ENCODE peak calls at places on chromosomes 5 and 9, in ten cellular contexts. One of them, this sample, is unnamed.

GRCh38 chr9:83544002-83544698 is 5.9 kb upstream of the FRMD3 start:
- DNase-seq in stromal cell of bone marrow: peak
- DNase-seq in activated CD4-positive, CD25-positive, alpha-beta regulatory T cell treated with anti-CD3 and anti-CD28 coated beads, Interleukin-2, amount 50 U/mL, for 72 hours: no peak
- DNase-seq in aorta: no peak
- DNase-seq in SW 1271: peak
- DNase-seq in retinal pigment epithelial cell: peak
- DNase-seq in stimulated activated CD8-positive, alpha-beta memory T cell treated with anti-CD3 and anti-CD28 coated beads, Interleukin-4, amount 100 ng/mL, for 1 hour: no peak
- DNase-seq in iPS DF 19.7: no peak
- DNase-seq in tibial nerve: no peak
- DNase-seq in left ventricle myocardium inferior: no peak
- DNase-seq in this sample: peak

GRCh38 chr5:173294673-173295320 is 33.4 kb downstream of the STC2 start:
- DNase-seq in stromal cell of bone marrow: no peak
- DNase-seq in activated CD4-positive, CD25-positive, alpha-beta regulatory T cell treated with anti-CD3 and anti-CD28 coated beads, Interleukin-2, amount 50 U/mL, for 72 hours: no peak
- DNase-seq in aorta: peak
- DNase-seq in SW 1271: no peak
- DNase-seq in retinal pigment epithelial cell: no peak
- DNase-seq in stimulated activated CD8-positive, alpha-beta memory T cell treated with anti-CD3 and anti-CD28 coated beads, Interleukin-4, amount 100 ng/mL, for 1 hour: no peak
- DNase-seq in iPS DF 19.7: no peak
- DNase-seq in tibial nerve: no peak
- DNase-seq in left ventricle myocardium inferior: no peak
- DNase-seq in this sample: no peak

GRCh38 chr5:119070578-119070827 is 384 bp upstream of the DMXL1 start:
- DNase-seq in stromal cell of bone marrow: no peak
- DNase-seq in activated CD4-positive, CD25-positive, alpha-beta regulatory T cell treated with anti-CD3 and anti-CD28 coated beads, Interleukin-2, amount 50 U/mL, for 72 hours: no peak
- DNase-seq in aorta: peak
- DNase-seq in SW 1271: no peak
- DNase-seq in retinal pigment epithelial cell: no peak
- DNase-seq in stimulated activated CD8-positive, alpha-beta memory T cell treated with anti-CD3 and anti-CD28 coated beads, Interleukin-4, amount 100 ng/mL, for 1 hour: no peak
- DNase-seq in iPS DF 19.7: no peak
- DNase-seq in tibial nerve: peak
- DNase-seq in left ventricle myocardium inferior: peak
- DNase-seq in this sample: no peak

GRCh38 chr9:111298831-111299603 is 31.0 kb downstream of the OR2K2 start:
- DNase-seq in stromal cell of bone marrow: peak
- DNase-seq in activated CD4-positive, CD25-positive, alpha-beta regulatory T cell treated with anti-CD3 and anti-CD28 coated beads, Interleukin-2, amount 50 U/mL, for 72 hours: no peak
- DNase-seq in aorta: no peak
- DNase-seq in SW 1271: peak
- DNase-seq in retinal pigment epithelial cell: peak
- DNase-seq in stimulated activated CD8-positive, alpha-beta memory T cell treated with anti-CD3 and anti-CD28 coated beads, Interleukin-4, amount 100 ng/mL, for 1 hour: no peak
- DNase-seq in iPS DF 19.7: no peak
- DNase-seq in tibial nerve: peak
- DNase-seq in left ventricle myocardium inferior: peak
- DNase-seq in this sample: peak

GRCh38 chr9:76373173-76373771 is 21.0 kb downstream of the RFK start:
- DNase-seq in stromal cell of bone marrow: peak
- DNase-seq in activated CD4-positive, CD25-positive, alpha-beta regulatory T cell treated with anti-CD3 and anti-CD28 coated beads, Interleukin-2, amount 50 U/mL, for 72 hours: no peak
- DNase-seq in aorta: no peak
- DNase-seq in SW 1271: no peak
- DNase-seq in retinal pigment epithelial cell: no peak
- DNase-seq in stimulated activated CD8-positive, alpha-beta memory T cell treated with anti-CD3 and anti-CD28 coated beads, Interleukin-4, amount 100 ng/mL, for 1 hour: no peak
- DNase-seq in iPS DF 19.7: no peak
- DNase-seq in tibial nerve: peak
- DNase-seq in left ventricle myocardium inferior: peak
- DNase-seq in this sample: peak

GRCh38 chr9:137127301-137128157 is 11.4 kb upstream of the GRIN1 start:
- DNase-seq in stromal cell of bone marrow: no peak
- DNase-seq in activated CD4-positive, CD25-positive, alpha-beta regulatory T cell treated with anti-CD3 and anti-CD28 coated beads, Interleukin-2, amount 50 U/mL, for 72 hours: no peak
- DNase-seq in aorta: no peak
- DNase-seq in SW 1271: no peak
- DNase-seq in retinal pigment epithelial cell: no peak
- DNase-seq in stimulated activated CD8-positive, alpha-beta memory T cell treated with anti-CD3 and anti-CD28 coated beads, Interleukin-4, amount 100 ng/mL, for 1 hour: no peak
- DNase-seq in iPS DF 19.7: no peak
- DNase-seq in tibial nerve: no peak
- DNase-seq in left ventricle myocardium inferior: no peak
- DNase-seq in this sample: no peak

GRCh38 chr5:150621301-150621700 is 19.2 kb upstream of the SYNPO start:
- DNase-seq in stromal cell of bone marrow: no peak
- DNase-seq in activated CD4-positive, CD25-positive, alpha-beta regulatory T cell treated with anti-CD3 and anti-CD28 coated beads, Interleukin-2, amount 50 U/mL, for 72 hours: no peak
- DNase-seq in aorta: no peak
- DNase-seq in SW 1271: no peak
- DNase-seq in retinal pigment epithelial cell: no peak
- DNase-seq in stimulated activated CD8-positive, alpha-beta memory T cell treated with anti-CD3 and anti-CD28 coated beads, Interleukin-4, amount 100 ng/mL, for 1 hour: no peak
- DNase-seq in iPS DF 19.7: no peak
- DNase-seq in tibial nerve: no peak
- DNase-seq in left ventricle myocardium inferior: no peak
- DNase-seq in this sample: no peak

GRCh38 chr9:114720296-114720695 is 38.3 kb upstream of the TEX48 start:
- DNase-seq in stromal cell of bone marrow: no peak
- DNase-seq in activated CD4-positive, CD25-positive, alpha-beta regulatory T cell treated with anti-CD3 and anti-CD28 coated beads, Interleukin-2, amount 50 U/mL, for 72 hours: no peak
- DNase-seq in aorta: no peak
- DNase-seq in SW 1271: no peak
- DNase-seq in retinal pigment epithelial cell: no peak
- DNase-seq in stimulated activated CD8-positive, alpha-beta memory T cell treated with anti-CD3 and anti-CD28 coated beads, Interleukin-4, amount 100 ng/mL, for 1 hour: no peak
- DNase-seq in iPS DF 19.7: no peak
- DNase-seq in tibial nerve: no peak
- DNase-seq in left ventricle myocardium inferior: no peak
- DNase-seq in this sample: peak

This sample was measured in AG10803.